ENCODE peak calls at places on chromosome 15, in nine cellular contexts. R is fibroblast of lung; C is A549; B is MM.1S; A is CD8-positive, alpha-beta T cell; Z is adrenal gland; L is astrocyte; W is sigmoid colon; T is body of pancreas. P is an unnamed sample.

GRCh38 chr15:51803961-51804360 is 25.5 kb upstream of the TMOD3 start:
- DNase-seq in R (peak; percentile 34), C (no peak), B (no peak), A (no peak), Z (no peak), L (no peak), W (no peak), T (no peak), P (no peak)

GRCh38 chr15:55526559-55527036 is 18.6 kb upstream of the DNAAF4 start:
- DNase-seq in R (peak; percentile 74), C (peak; percentile 26), B (peak; percentile 69), A (no peak), Z (peak; percentile 47), L (peak; percentile 41), W (no peak), T (peak; percentile 20), P (peak; percentile 28)

GRCh38 chr15:66647358-66647757 is 54.7 kb upstream of the SMAD6 start:
- DNase-seq in R (no peak), C (no peak), B (no peak), A (no peak), Z (peak; percentile 49), L (no peak), W (no peak), T (peak; percentile 15), P (no peak)

GRCh38 chr15:70091649-70092461 is 5.9 kb downstream of the TLE3 start:
- DNase-seq in R (peak; percentile 28), C (no peak), B (no peak), A (no peak), Z (no peak), L (peak; percentile 71), W (no peak), T (no peak), P (peak; percentile 47)

GRCh38 chr15:97684249-97684648 is 276.3 kb upstream of the ARRDC4 start:
- DNase-seq in R (no peak), C (no peak), B (peak; percentile 52), A (no peak), Z (no peak), L (no peak), W (no peak), T (no peak), P (no peak)

GRCh38 chr15:38054488-38054887 is 120.0 kb downstream of the TMCO5A start:
- DNase-seq in R (peak; percentile 66), C (no peak), B (no peak), A (no peak), Z (no peak), L (peak; percentile 82), W (no peak), T (no peak), P (peak; percentile 25)

GRCh38 chr15:92624401-92624991 is 31.1 kb downstream of the FAM174B start:
- DNase-seq in R (no peak), C (no peak), B (no peak), A (no peak), Z (peak; percentile 38), L (peak; percentile 27), W (peak; percentile 88), T (peak; percentile 73), P (no peak)

GRCh38 chr15:67094001-67094826 is 28.8 kb downstream of the SMAD3 start:
- DNase-seq in R (no peak), C (no peak), B (no peak), A (no peak), Z (no peak), L (no peak), W (no peak), T (no peak), P (no peak)

GRCh38 chr15:68526269-68526668 is 52.5 kb upstream of the CORO2B start:
- DNase-seq in R (peak; percentile 42), C (no peak), B (no peak), A (no peak), Z (no peak), L (peak; percentile 88), W (no peak), T (no peak), P (peak; percentile 33)

GRCh38 chr15:44157679-44158078 is 37.4 kb downstream of the FRMD5 start:
- DNase-seq in R (peak; percentile 88), C (peak; percentile 16), B (no peak), A (no peak), Z (no peak), L (peak; percentile 99), W (no peak), T (no peak), P (peak; percentile 63)

DNA sequence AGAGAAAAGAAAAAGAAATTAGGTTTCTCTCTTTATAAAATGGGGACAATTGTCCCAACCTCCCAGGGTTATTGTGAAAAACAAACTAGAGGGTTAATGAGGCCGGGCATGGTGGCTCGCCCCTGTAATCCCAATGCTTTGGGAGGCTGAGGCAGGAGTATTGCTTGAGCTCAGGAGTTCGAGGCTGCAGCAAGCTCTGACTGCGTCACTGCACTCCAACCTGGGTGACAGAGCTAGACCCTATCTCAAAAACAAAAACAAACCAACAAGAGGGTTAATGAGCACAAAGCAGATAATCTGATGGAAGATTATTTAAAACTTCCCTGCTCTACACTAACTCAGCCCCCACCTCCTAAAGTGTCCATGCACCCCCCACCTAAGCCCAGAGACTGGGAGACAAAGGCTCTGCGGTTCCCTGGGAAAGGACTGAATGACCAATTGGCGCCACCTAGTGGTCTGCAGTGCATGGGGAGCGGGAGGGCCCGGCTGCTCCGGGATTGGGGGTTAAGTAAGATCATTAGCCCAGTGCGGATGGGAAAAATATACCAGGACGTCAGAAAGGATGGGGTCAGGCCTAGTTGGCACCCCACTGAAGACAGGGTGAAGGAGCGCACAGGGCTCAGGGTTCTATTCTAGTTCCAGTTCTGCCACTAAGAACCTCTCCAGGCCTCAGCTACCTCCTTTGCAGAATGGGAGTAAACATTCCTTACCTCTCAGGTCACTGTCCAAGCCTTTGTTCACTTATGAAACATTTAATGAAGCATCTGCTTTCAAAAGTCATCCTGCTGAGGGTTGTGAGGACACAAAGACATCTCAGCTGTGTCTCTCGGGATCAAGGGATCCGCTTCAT is 15.6 kb downstream of the PIF1 start:
- DNase-seq in R (peak; percentile 69), C (peak; percentile 98), B (peak; percentile 59), A (peak; percentile 27), Z (peak; percentile 81), L (peak; percentile 27), W (peak; percentile 93), T (peak; percentile 84), P (peak; percentile 91)
- TF ChIP-seq CTCF in R (peak; percentile 90), C (peak; percentile 99), B (peak; percentile 97), A (peak; percentile 88), Z (peak; percentile 89), L (peak; percentile 93), W (peak; percentile 98), T (peak; percentile 84), P (peak; percentile 99)

GRCh38 chr15:77035999-77036471 is 34.9 kb downstream of the TSPAN3 start:
- DNase-seq in R (no peak), C (no peak), B (no peak), A (no peak), Z (no peak), L (no peak), W (peak; percentile 49), T (no peak), P (no peak)

GRCh38 chr15:77033729-77034619 is 36.9 kb downstream of the TSPAN3 start:
- DNase-seq in R (no peak), C (no peak), B (no peak), A (no peak), Z (no peak), L (no peak), W (peak; percentile 51), T (peak; percentile 3), P (no peak)

GRCh38 chr15:77036537-77037474 is 34.1 kb downstream of the TSPAN3 start:
- DNase-seq in R (no peak), C (no peak), B (no peak), A (no peak), Z (no peak), L (no peak), W (peak; percentile 63), T (no peak), P (no peak)

GRCh38 chr15:77034620-77035467 is 36.1 kb downstream of the TSPAN3 start:
- DNase-seq in R (no peak), C (no peak), B (peak; percentile 39), A (no peak), Z (no peak), L (no peak), W (peak; percentile 49), T (peak; percentile 29), P (no peak)

DNA sequence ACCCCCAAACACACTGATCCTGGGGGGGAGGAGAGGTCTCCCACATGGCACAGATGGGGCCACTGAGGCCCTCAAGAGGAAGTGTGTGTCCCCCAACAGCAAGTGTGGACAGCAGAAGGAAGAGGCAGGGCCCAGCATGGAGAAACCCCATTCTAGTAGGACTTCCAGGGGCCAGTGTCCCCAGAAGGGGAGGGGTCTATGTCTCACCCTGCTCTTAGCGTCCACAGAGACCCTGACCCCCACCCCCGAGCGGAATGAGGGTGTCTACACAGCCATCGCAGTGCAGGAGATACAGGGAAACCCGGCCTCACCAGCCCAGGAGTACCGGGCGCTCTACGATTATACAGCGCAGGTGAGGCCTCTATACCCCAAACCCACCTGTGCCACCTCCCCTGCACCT is 35.3 kb downstream of the TSPAN3 start:
- DNase-seq in R (no peak), C (no peak), B (no peak), A (no peak), Z (no peak), L (no peak), W (peak; percentile 61), T (no peak), P (no peak)
- H3K27ac ChIP-seq in R (no peak overlapping the region), C (no peak overlapping the region), B (no peak overlapping the region), A (no peak overlapping the region), Z (no peak overlapping the region), L (no peak overlapping the region), W (no peak overlapping the region), T (no peak overlapping the region), P (peak overlapping the region; percentile 53)

DNA sequence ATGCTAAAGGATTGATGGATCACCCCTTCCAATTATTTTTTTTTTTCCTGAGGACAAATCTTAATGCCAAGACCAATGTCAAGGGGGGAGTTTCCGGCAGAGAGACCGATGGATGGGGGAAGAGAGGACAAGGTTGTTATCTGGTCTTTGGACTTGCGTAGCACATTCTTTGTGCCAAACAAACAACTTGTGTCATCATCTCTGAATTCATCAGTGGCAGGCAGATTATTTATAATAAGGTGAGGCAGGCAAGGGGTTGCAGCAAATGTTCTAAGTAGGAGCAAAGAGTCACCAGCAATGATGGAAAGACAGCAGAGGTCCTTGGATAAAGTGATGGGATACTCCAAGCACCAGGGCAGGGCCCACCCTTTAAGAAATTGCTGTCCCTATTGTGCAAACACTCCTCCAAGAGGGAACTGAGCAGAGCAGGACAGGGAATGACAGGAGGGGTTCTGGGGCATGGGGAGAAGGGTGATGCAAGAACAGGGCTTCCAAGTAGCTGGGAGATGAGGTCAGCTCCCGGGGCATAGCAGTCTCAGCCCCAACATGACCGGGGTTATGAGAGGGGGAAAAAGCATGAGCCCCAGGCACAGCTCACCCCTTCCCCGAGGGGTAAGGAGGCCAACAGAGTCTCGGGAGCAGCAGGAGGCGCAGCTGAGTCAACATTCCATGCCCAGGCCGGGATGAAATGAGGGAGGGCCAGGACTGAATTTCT is 57.4 kb downstream of the ANXA2 start:
- DNase-seq in R (no peak), C (no peak), B (no peak), A (no peak), Z (no peak), L (no peak), W (no peak), T (no peak), P (no peak)
- TF ChIP-seq CTCF in R (no peak), C (peak; percentile 23), B (no peak), A (no peak), Z (no peak), L (no peak), W (no peak), T (no peak), P (no peak)

DNA sequence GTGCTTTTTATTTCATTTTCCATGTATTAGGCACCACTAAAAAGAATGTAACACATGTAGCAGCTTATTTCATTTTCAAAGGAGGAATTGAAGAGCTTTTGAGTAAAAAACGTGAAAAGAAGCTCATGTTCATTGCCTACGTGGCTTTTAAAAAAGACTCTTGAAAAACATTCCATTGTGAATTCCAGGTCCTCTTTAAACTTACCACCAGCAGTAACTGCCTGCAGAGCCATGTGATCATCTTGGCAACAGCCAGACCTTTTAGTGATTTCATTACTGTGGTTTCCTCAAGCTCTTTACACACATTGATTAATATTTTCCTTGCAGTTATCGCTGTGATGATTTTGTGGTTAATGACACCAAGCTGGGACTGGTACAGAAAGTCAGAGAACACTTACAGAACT is 43.8 kb upstream of the FBXL22 start:
- DNase-seq in R (peak; percentile 96), C (no peak), B (no peak), A (no peak), Z (peak; percentile 65), L (peak; percentile 100), W (no peak), T (peak; percentile 60), P (peak; percentile 68)
- H3K27ac ChIP-seq in R (peak overlapping the region; percentile 80), C (no peak overlapping the region), B (no peak overlapping the region), A (no peak overlapping the region), Z (peak overlapping the region; percentile 45), L (peak overlapping the region; percentile 96), W (peak overlapping the region; percentile 80), T (peak overlapping the region; percentile 78), P (no peak overlapping the region)

P was measured in RWPE1.